ENCODE peak calls at places on chromosomes 4 and X, in six cellular contexts. P, Y, K, Z, N and M are unnamed samples.

GRCh38 chrX:19627081-19627480 is 111.8 kb upstream of the MAP3K15 start:
- DNase-seq in P (peak; percentile 52), Y (no peak), K (peak; percentile 82), Z (peak; percentile 72), N (no peak), M (no peak)

GRCh38 chr4:76851375-76851774 is 46.6 kb downstream of the SOWAHB start:
- DNase-seq in P (no peak), Y (no peak), K (no peak), Z (no peak), N (no peak), M (no peak)

GRCh38 chr4:137861682-137862081 is 329.4 kb upstream of the PCDH18 start:
- DNase-seq in P (peak; percentile 23), Y (peak; percentile 52), K (no peak), Z (no peak), N (no peak), M (no peak)

GRCh38 chr4:41452484-41453225 is 85.3 kb upstream of the LIMCH1 start:
- DNase-seq in P (no peak), Y (no peak), K (no peak), Z (no peak), N (no peak), M (no peak)

GRCh38 chr4:73573794-73574528 is 46.3 kb downstream of the RASSF6 start:
- DNase-seq in P (peak; percentile 72), Y (peak; percentile 46), K (peak; percentile 63), Z (peak; percentile 58), N (peak; percentile 83), M (no peak)

GRCh38 chr4:41882622-41883347 is 52.4 kb upstream of the TMEM33 start:
- DNase-seq in P (peak; percentile 22), Y (no peak), K (peak; percentile 16), Z (peak; percentile 32), N (peak; percentile 46), M (peak; percentile 74)

GRCh38 chrX:102712967-102713677 is 874 bp downstream of the GPRASP2 start:
- DNase-seq in P (peak; percentile 38), Y (no peak), K (peak; percentile 51), Z (peak; percentile 68), N (peak; percentile 15), M (peak; percentile 60)

GRCh38 chr4:29081230-29081955 is 1638.8 kb upstream of the PCDH7 start:
- DNase-seq in P (no peak), Y (peak; percentile 38), K (peak; percentile 18), Z (no peak), N (no peak), M (no peak)

GRCh38 chr4:121462660-121463261 is 81.9 kb upstream of the QRFPR start:
- DNase-seq in P (peak; percentile 76), Y (peak; percentile 84), K (peak; percentile 64), Z (peak; percentile 70), N (no peak), M (no peak)